ENCODE peak calls at places on chromosomes 16 and 17, in five cellular contexts. G, R, N, K and P are unnamed samples.

GRCh38 chr16:84341533-84342295 is 26.6 kb upstream of the ATP2C2 start:
- DNase-seq in R (no peak), G (no peak), K (no peak), N (no peak), P (no peak)

GRCh38 chr16:7137560-7138330 is 194.9 kb upstream of the RBFOX1 start:
- DNase-seq in N (no peak), G (no peak), R (no peak), K (no peak), P (no peak)

GRCh38 chr17:37698132-37698615 is 46.7 kb downstream of the HNF1B start:
- DNase-seq in R (no peak), K (no peak), G (no peak), N (no peak), P (peak; percentile 43)

GRCh38 chr17:43998552-43998951 is 5.9 kb upstream of the NAGS start:
- DNase-seq in K (no peak), R (no peak), N (no peak), G (no peak), P (peak; percentile 33)

GRCh38 chr16:69598045-69598444 is 32.3 kb downstream of the NFAT5 start:
- DNase-seq in N (no peak), K (no peak), G (no peak), R (no peak), P (no peak)

GRCh38 chr17:66313995-66314659 is 11.7 kb downstream of the PRKCA start:
- DNase-seq in R (no peak), N (no peak), G (peak; percentile 43), K (no peak), P (no peak)

GRCh38 chr17:10349403-10349802 is 23.4 kb downstream of the MYH13 start:
- DNase-seq in K (peak; percentile 20), G (no peak), R (no peak), N (no peak), P (no peak)

GRCh38 chr16:9904526-9904925 is 277.7 kb downstream of the GRIN2A start:
- DNase-seq in K (no peak), N (no peak), R (no peak), G (no peak), P (no peak)

GRCh38 chr17:50362661-50363060 is 10.3 kb downstream of the MRPL27 start:
- DNase-seq in R (no peak), G (no peak), N (no peak), K (no peak), P (no peak)

GRCh38 chr16:69093974-69094373 is 11.5 kb upstream of the HAS3 start:
- DNase-seq in G (no peak), R (no peak), K (no peak), N (no peak), P (no peak)